ENCODE peak calls at places on chromosomes 13 and 19, in six cellular contexts. One of them, this sample, is unnamed.

GRCh38 chr19:18419699-18420460 is 682 bp downstream of the SSBP4 start:
- DNase-seq in Caco-2: peak; percentile 59
- DNase-seq in RWPE2: peak; percentile 64
- DNase-seq in lower lobe of right lung: peak; percentile 66
- DNase-seq in GM23338: peak; percentile 55
- DNase-seq in ascending aorta: no peak
- DNase-seq in this sample: peak; percentile 51

GRCh38 chr13:42650470-42650869 is 76.5 kb downstream of the TNFSF11 start:
- DNase-seq in Caco-2: no peak
- DNase-seq in ascending aorta: no peak
- DNase-seq in GM23338: no peak
- DNase-seq in lower lobe of right lung: no peak
- DNase-seq in RWPE2: no peak
- DNase-seq in this sample: no peak

GRCh38 chr19:13847033-13847899 is 29.7 kb upstream of the NANOS3 start:
- DNase-seq in Caco-2: peak; percentile 94
- DNase-seq in RWPE2: peak; percentile 95
- DNase-seq in ascending aorta: peak; percentile 98
- DNase-seq in GM23338: peak; percentile 97
- DNase-seq in lower lobe of right lung: peak; percentile 95
- DNase-seq in this sample: peak; percentile 97

GRCh38 chr19:51798958-51799310 is 4.0 kb downstream of the FPR3 start:
- DNase-seq in Caco-2: no peak
- DNase-seq in ascending aorta: no peak
- DNase-seq in lower lobe of right lung: peak; percentile 70
- DNase-seq in GM23338: no peak
- DNase-seq in RWPE2: no peak
- DNase-seq in this sample: peak; percentile 58

GRCh38 chr19:56333506-56333905 is 18.9 kb upstream of the ZSCAN5A start:
- DNase-seq in ascending aorta: no peak
- DNase-seq in GM23338: peak; percentile 71
- DNase-seq in RWPE2: no peak
- DNase-seq in lower lobe of right lung: no peak
- DNase-seq in Caco-2: peak; percentile 58
- DNase-seq in this sample: no peak

GRCh38 chr13:45331981-45332830 is 8.8 kb downstream of the TPT1 start:
- DNase-seq in GM23338: no peak
- DNase-seq in Caco-2: no peak
- DNase-seq in RWPE2: no peak
- DNase-seq in lower lobe of right lung: no peak
- DNase-seq in ascending aorta: peak; percentile 81
- DNase-seq in this sample: peak; percentile 44

GRCh38 chr19:39444598-39445257 is 654 bp upstream of the SUPT5H start:
- DNase-seq in ascending aorta: no peak
- DNase-seq in RWPE2: no peak
- DNase-seq in Caco-2: no peak
- DNase-seq in lower lobe of right lung: no peak
- DNase-seq in GM23338: peak; percentile 44
- DNase-seq in this sample: no peak

GRCh38 chr13:44049546-44049945 is 169.8 kb downstream of the LACC1 start:
- DNase-seq in lower lobe of right lung: no peak
- DNase-seq in Caco-2: no peak
- DNase-seq in RWPE2: no peak
- DNase-seq in ascending aorta: no peak
- DNase-seq in GM23338: no peak
- DNase-seq in this sample: no peak

GRCh38 chr19:18281082-18282020 is at the start of gene JUND:
- DNase-seq in RWPE2: peak; percentile 96
- DNase-seq in lower lobe of right lung: peak; percentile 99
- DNase-seq in Caco-2: peak; percentile 96
- DNase-seq in ascending aorta: peak; percentile 99
- DNase-seq in GM23338: peak; percentile 97
- DNase-seq in this sample: peak; percentile 99

GRCh38 chr13:112890316-112891131 is 78.5 kb upstream of the MCF2L start:
- DNase-seq in RWPE2: peak; percentile 37
- DNase-seq in ascending aorta: no peak
- DNase-seq in GM23338: no peak
- DNase-seq in Caco-2: peak; percentile 31
- DNase-seq in lower lobe of right lung: peak; percentile 44
- DNase-seq in this sample: no peak

GRCh38 chr13:45055902-45056648 is 64.2 kb upstream of the GTF2F2 start:
- DNase-seq in ascending aorta: no peak
- DNase-seq in GM23338: no peak
- DNase-seq in Caco-2: no peak
- DNase-seq in lower lobe of right lung: no peak
- DNase-seq in RWPE2: no peak
- DNase-seq in this sample: no peak

GRCh38 chr13:69796256-69796655 is 311.4 kb upstream of the ATXN8OS start:
- DNase-seq in GM23338: no peak
- DNase-seq in Caco-2: no peak
- DNase-seq in lower lobe of right lung: no peak
- DNase-seq in ascending aorta: no peak
- DNase-seq in RWPE2: no peak
- DNase-seq in this sample: no peak

GRCh38 chr19:10113964-10114650 is 2.6 kb downstream of the P2RY11 start:
- DNase-seq in Caco-2: no peak
- DNase-seq in lower lobe of right lung: no peak
- DNase-seq in GM23338: peak; percentile 46
- DNase-seq in RWPE2: no peak
- DNase-seq in ascending aorta: no peak
- DNase-seq in this sample: peak; percentile 53

GRCh38 chr19:14473073-14473790 is 1.9 kb downstream of the PTGER1 start:
- DNase-seq in Caco-2: no peak
- DNase-seq in RWPE2: no peak
- DNase-seq in GM23338: peak; percentile 71
- DNase-seq in ascending aorta: no peak
- DNase-seq in lower lobe of right lung: no peak
- DNase-seq in this sample: no peak

GRCh38 chr13:40026741-40027140 is 371.3 kb downstream of the COG6 start:
- DNase-seq in GM23338: no peak
- DNase-seq in Caco-2: no peak
- DNase-seq in RWPE2: no peak
- DNase-seq in lower lobe of right lung: no peak
- DNase-seq in ascending aorta: no peak
- DNase-seq in this sample: no peak

GRCh38 chr19:18790566-18791314 is at the start of gene COMP:
- DNase-seq in RWPE2: peak; percentile 60
- DNase-seq in lower lobe of right lung: no peak
- DNase-seq in Caco-2: no peak
- DNase-seq in GM23338: peak; percentile 56
- DNase-seq in ascending aorta: no peak
- DNase-seq in this sample: no peak

GRCh38 chr19:4304509-4305252 is at the start of gene FSD1:
- DNase-seq in ascending aorta: no peak
- DNase-seq in lower lobe of right lung: no peak
- DNase-seq in GM23338: peak; percentile 88
- DNase-seq in Caco-2: peak; percentile 73
- DNase-seq in RWPE2: no peak
- DNase-seq in this sample: no peak

GRCh38 chr19:35868172-35868822 is at the start of gene APLP1:
- DNase-seq in RWPE2: no peak
- DNase-seq in Caco-2: peak; percentile 77
- DNase-seq in ascending aorta: peak; percentile 81
- DNase-seq in lower lobe of right lung: peak; percentile 80
- DNase-seq in GM23338: peak; percentile 65
- DNase-seq in this sample: peak; percentile 66

GRCh38 chr19:13243971-13244370 is 93.8 kb downstream of the IER2 start:
- DNase-seq in GM23338: no peak
- DNase-seq in RWPE2: no peak
- DNase-seq in ascending aorta: no peak
- DNase-seq in Caco-2: no peak
- DNase-seq in lower lobe of right lung: no peak
- DNase-seq in this sample: no peak

GRCh38 chr13:44198826-44199225 is 174.8 kb upstream of the SERP2 start:
- DNase-seq in ascending aorta: no peak
- DNase-seq in RWPE2: no peak
- DNase-seq in Caco-2: no peak
- DNase-seq in GM23338: no peak
- DNase-seq in lower lobe of right lung: no peak
- DNase-seq in this sample: no peak

GRCh38 chr19:29875931-29876330 is 64.1 kb downstream of the CCNE1 start:
- DNase-seq in Caco-2: peak; percentile 32
- DNase-seq in ascending aorta: no peak
- DNase-seq in GM23338: no peak
- DNase-seq in RWPE2: no peak
- DNase-seq in lower lobe of right lung: no peak
- DNase-seq in this sample: no peak

GRCh38 chr13:40060318-40061007 is 405.0 kb downstream of the COG6 start:
- DNase-seq in Caco-2: no peak
- DNase-seq in GM23338: no peak
- DNase-seq in ascending aorta: peak; percentile 86
- DNase-seq in RWPE2: peak; percentile 74
- DNase-seq in lower lobe of right lung: no peak
- DNase-seq in this sample: peak; percentile 55

GRCh38 chr13:106344318-106344717 is 191.1 kb downstream of the EFNB2 start:
- DNase-seq in lower lobe of right lung: no peak
- DNase-seq in GM23338: no peak
- DNase-seq in RWPE2: no peak
- DNase-seq in ascending aorta: no peak
- DNase-seq in Caco-2: no peak
- DNase-seq in this sample: no peak

GRCh38 chr13:98556968-98557591 is 19.8 kb downstream of the STK24 start:
- DNase-seq in ascending aorta: peak; percentile 51
- DNase-seq in Caco-2: no peak
- DNase-seq in GM23338: no peak
- DNase-seq in lower lobe of right lung: no peak
- DNase-seq in RWPE2: no peak
- DNase-seq in this sample: no peak

GRCh38 chr13:85675508-85675907 is 123.7 kb downstream of the SLITRK6 start:
- DNase-seq in Caco-2: no peak
- DNase-seq in RWPE2: no peak
- DNase-seq in ascending aorta: no peak
- DNase-seq in GM23338: peak; percentile 14
- DNase-seq in lower lobe of right lung: no peak
- DNase-seq in this sample: no peak

GRCh38 chr13:95540848-95541247 is 11.7 kb upstream of the CLDN10 start:
- DNase-seq in ascending aorta: no peak
- DNase-seq in lower lobe of right lung: no peak
- DNase-seq in GM23338: peak; percentile 4
- DNase-seq in Caco-2: no peak
- DNase-seq in RWPE2: no peak
- DNase-seq in this sample: peak; percentile 80

GRCh38 chr19:46442808-46443450 is 14.2 kb upstream of the PNMA8C start:
- DNase-seq in RWPE2: no peak
- DNase-seq in ascending aorta: no peak
- DNase-seq in Caco-2: no peak
- DNase-seq in GM23338: no peak
- DNase-seq in lower lobe of right lung: no peak
- DNase-seq in this sample: no peak

GRCh38 chr13:98476106-98476505 is 100.8 kb downstream of the STK24 start:
- DNase-seq in GM23338: peak; percentile 80
- DNase-seq in lower lobe of right lung: no peak
- DNase-seq in ascending aorta: no peak
- DNase-seq in RWPE2: no peak
- DNase-seq in Caco-2: no peak
- DNase-seq in this sample: no peak

GRCh38 chr13:77907653-77908341 is 10.8 kb downstream of the EDNRB start:
- DNase-seq in ascending aorta: no peak
- DNase-seq in GM23338: no peak
- DNase-seq in Caco-2: no peak
- DNase-seq in lower lobe of right lung: no peak
- DNase-seq in RWPE2: no peak
- DNase-seq in this sample: no peak

GRCh38 chr13:89627991-89628390 is 1719.5 kb upstream of the MIR17HG start:
- DNase-seq in ascending aorta: no peak
- DNase-seq in RWPE2: no peak
- DNase-seq in Caco-2: no peak
- DNase-seq in GM23338: no peak
- DNase-seq in lower lobe of right lung: no peak
- DNase-seq in this sample: no peak

GRCh38 chr19:6030214-6030507 is 52.2 kb upstream of the RANBP3 start:
- DNase-seq in lower lobe of right lung: no peak
- DNase-seq in Caco-2: no peak
- DNase-seq in GM23338: no peak
- DNase-seq in ascending aorta: no peak
- DNase-seq in RWPE2: no peak
- DNase-seq in this sample: no peak
- H3K4me3 ChIP-seq in lower lobe of right lung: no peak overlapping the region
- H3K4me3 ChIP-seq in Caco-2: no peak overlapping the region
- H3K4me3 ChIP-seq in GM23338: no peak overlapping the region
- H3K4me3 ChIP-seq in ascending aorta: no peak overlapping the region
- H3K4me3 ChIP-seq in RWPE2: no peak overlapping the region
- H3K4me3 ChIP-seq in this sample: no peak overlapping the region

DNA sequence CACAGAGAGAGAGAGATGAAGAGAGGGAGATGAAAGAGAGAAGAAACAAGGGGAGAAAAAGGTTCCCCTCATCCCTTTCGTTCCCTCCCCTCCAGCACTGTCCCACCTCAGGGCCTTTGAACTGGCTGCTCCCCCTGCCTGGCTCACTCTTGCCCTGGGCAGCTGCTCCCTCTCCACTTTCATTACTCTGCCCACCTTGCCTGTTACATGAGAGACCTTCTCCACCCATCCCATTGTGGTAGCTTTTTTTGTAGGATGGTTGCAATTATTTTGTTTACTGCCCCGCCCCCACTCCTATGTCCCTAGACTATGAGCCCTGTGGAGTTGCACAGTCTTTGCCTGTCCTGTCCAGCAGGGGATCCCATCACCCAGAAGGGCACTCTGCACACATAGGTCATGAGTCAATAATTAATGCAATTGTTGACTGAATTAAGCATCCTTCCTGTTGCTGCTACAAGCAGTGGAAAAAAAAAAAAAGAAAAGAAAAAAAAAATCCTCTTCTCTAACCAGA is 14.1 kb downstream of the C19orf81 start:
- DNase-seq in GM23338: no peak
- DNase-seq in ascending aorta: no peak
- DNase-seq in Caco-2: no peak
- DNase-seq in RWPE2: no peak
- DNase-seq in lower lobe of right lung: no peak
- DNase-seq in this sample: no peak
- TF ChIP-seq CTCF in GM23338: no peak
- TF ChIP-seq CTCF in ascending aorta: no peak
- TF ChIP-seq CTCF in Caco-2: no peak
- TF ChIP-seq CTCF in RWPE2: no peak
- TF ChIP-seq CTCF in lower lobe of right lung: no peak
- TF ChIP-seq CTCF in this sample: no peak

DNA sequence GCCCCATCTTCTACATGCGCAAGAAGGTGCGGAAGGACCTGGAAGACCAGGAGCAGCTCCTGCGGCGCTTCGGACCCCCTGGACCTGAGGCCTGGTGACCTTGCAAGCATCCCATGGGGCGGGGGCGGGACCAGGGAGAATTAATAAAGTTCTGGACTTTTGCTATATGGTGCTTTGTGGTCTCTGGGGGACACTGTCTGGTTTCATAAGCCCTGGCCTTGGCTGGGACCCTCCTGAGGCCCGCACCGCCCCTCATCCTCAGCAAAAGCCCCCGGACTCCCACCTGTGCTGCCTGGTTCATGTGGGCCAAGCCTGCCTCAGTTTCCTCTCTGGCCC is 920 bp upstream of the SPIB start:
- DNase-seq in GM23338: no peak
- DNase-seq in RWPE2: no peak
- DNase-seq in lower lobe of right lung: no peak
- DNase-seq in Caco-2: no peak
- DNase-seq in ascending aorta: no peak
- DNase-seq in this sample: no peak
- H3K4me3 ChIP-seq in GM23338: peak overlapping the region; percentile 78
- H3K4me3 ChIP-seq in RWPE2: no peak overlapping the region
- H3K4me3 ChIP-seq in lower lobe of right lung: no peak overlapping the region
- H3K4me3 ChIP-seq in Caco-2: no peak overlapping the region
- H3K4me3 ChIP-seq in ascending aorta: no peak overlapping the region
- H3K4me3 ChIP-seq in this sample: no peak overlapping the region

GRCh38 chr19:48826606-48827020 is 9.7 kb downstream of the HSD17B14 start:
- DNase-seq in lower lobe of right lung: peak; percentile 72
- DNase-seq in Caco-2: peak; percentile 55
- DNase-seq in GM23338: peak; percentile 81
- DNase-seq in ascending aorta: no peak
- DNase-seq in RWPE2: no peak
- DNase-seq in this sample: no peak
- TF ChIP-seq CTCF in lower lobe of right lung: peak; percentile 26
- TF ChIP-seq CTCF in Caco-2: peak; percentile 15
- TF ChIP-seq CTCF in GM23338: peak; percentile 88
- TF ChIP-seq CTCF in ascending aorta: no peak
- TF ChIP-seq CTCF in RWPE2: no peak
- TF ChIP-seq CTCF in this sample: no peak

This sample was measured in psoas muscle.